ENCODE peak calls at places on chromosomes 16 and 17, in four cellular contexts. W, I, Q and X are unnamed samples.
A peak's percentile ranks its signal among the peaks of the same experiment; 100 is the strongest.

GRCh38 chr17:79854080-79854861 is 15.0 kb upstream of the CBX4 start:
- DNase-seq in W (no peak), I (no peak), Q (no peak), X (no peak)

GRCh38 chr17:42670199-42670924 is 6.4 kb downstream of the PLEKHH3 start:
- DNase-seq in W (no peak), I (no peak), Q (no peak), X (no peak)

GRCh38 chr17:32161029-32161428 is 18.7 kb downstream of the RHOT1 start:
- DNase-seq in W (no peak), I (no peak), Q (no peak), X (no peak)

GRCh38 chr16:73154063-73154870 is 106.3 kb upstream of the ZFHX3 start:
- DNase-seq in W (no peak), I (no peak), Q (no peak), X (no peak)

GRCh38 chr17:36183001-36183810 is 6.8 kb upstream of the TBC1D3B start:
- DNase-seq in W (peak; percentile 54), I (peak; percentile 68), Q (peak; percentile 33), X (peak; percentile 37)

GRCh38 chr16:25126820-25127232 is 15.3 kb downstream of the LCMT1 start:
- DNase-seq in W (peak; percentile 91), I (peak; percentile 60), Q (peak; percentile 39), X (peak; percentile 35)

GRCh38 chr16:12215302-12216105 is 239.0 kb downstream of the SNX29 start:
- DNase-seq in W (no peak), I (no peak), Q (no peak), X (peak; percentile 36)

GRCh38 chr17:82559779-82560642 is 40.5 kb downstream of the FOXK2 start:
- DNase-seq in W (no peak), I (no peak), Q (no peak), X (no peak)

GRCh38 chr16:22402191-22402590 is 27.8 kb upstream of the CDR2 start:
- DNase-seq in W (peak; percentile 20), I (no peak), Q (no peak), X (no peak)

GRCh38 chr16:27843800-27844199 is 219.7 kb downstream of the GSG1L start:
- DNase-seq in W (no peak), I (no peak), Q (no peak), X (no peak)

GRCh38 chr17:3547628-3548027 is 10.0 kb downstream of the TRPV3 start:
- DNase-seq in W (no peak), I (no peak), Q (no peak), X (no peak)

GRCh38 chr16:19330801-19331484 is 45.4 kb downstream of the CLEC19A start:
- DNase-seq in W (peak; percentile 33), I (peak; percentile 41), Q (peak; percentile 30), X (peak; percentile 20)

GRCh38 chr16:24850289-24850931 is 4.6 kb downstream of the SLC5A11 start:
- DNase-seq in W (peak; percentile 84), I (no peak), Q (no peak), X (no peak)

GRCh38 chr17:11369570-11369969 is 128.6 kb downstream of the SHISA6 start:
- DNase-seq in W (no peak), I (no peak), Q (no peak), X (no peak)

GRCh38 chr17:71985111-71986039 is 135.4 kb upstream of the SOX9 start:
- DNase-seq in W (no peak), I (no peak), Q (no peak), X (no peak)

GRCh38 chr16:73956592-73957495 is 339.8 kb upstream of the PSMD7 start:
- DNase-seq in W (peak; percentile 64), I (peak; percentile 37), Q (peak; percentile 61), X (peak; percentile 50)

DNA sequence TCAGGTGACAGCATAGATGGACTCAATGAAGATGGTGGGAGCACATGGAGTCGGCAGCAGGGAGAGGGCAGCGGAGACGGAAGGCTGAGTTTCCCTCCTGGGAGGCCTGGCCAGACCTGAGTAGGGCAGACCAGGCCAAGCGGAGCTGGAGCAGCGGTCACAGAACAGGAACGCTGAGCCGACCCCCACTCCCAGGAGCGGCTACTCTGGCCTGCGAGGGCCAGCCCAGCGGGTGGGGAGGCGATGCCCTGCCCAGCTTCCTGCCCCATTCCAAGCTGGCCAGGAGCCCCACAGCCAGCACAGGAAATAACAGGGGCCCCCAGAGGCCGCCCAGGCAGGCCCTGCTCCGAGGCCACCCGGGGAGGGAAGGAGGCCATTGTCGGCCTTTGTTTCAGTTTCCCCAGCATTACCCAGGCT is 79.8 kb downstream of the ZNF423 start:
- DNase-seq in W (no peak), I (no peak), Q (no peak), X (no peak)
- TF ChIP-seq BHLHE40 in W (no peak), I (no peak), Q (no peak), X (no peak)

GRCh38 chr17:21453144-21453982 is 77.2 kb downstream of the KCNJ12 start:
- DNase-seq in W (no peak), I (no peak), Q (no peak), X (no peak)

GRCh38 chr17:21457051-21458026 is 81.2 kb downstream of the KCNJ12 start:
- DNase-seq in W (peak; percentile 89), I (peak; percentile 80), Q (peak; percentile 87), X (peak; percentile 67)

GRCh38 chr17:21458036-21458435 is 81.9 kb downstream of the KCNJ12 start:
- DNase-seq in W (no peak), I (no peak), Q (no peak), X (no peak)

GRCh38 chr17:21455761-21456160 is 79.6 kb downstream of the KCNJ12 start:
- DNase-seq in W (no peak), I (no peak), Q (no peak), X (no peak)

DNA sequence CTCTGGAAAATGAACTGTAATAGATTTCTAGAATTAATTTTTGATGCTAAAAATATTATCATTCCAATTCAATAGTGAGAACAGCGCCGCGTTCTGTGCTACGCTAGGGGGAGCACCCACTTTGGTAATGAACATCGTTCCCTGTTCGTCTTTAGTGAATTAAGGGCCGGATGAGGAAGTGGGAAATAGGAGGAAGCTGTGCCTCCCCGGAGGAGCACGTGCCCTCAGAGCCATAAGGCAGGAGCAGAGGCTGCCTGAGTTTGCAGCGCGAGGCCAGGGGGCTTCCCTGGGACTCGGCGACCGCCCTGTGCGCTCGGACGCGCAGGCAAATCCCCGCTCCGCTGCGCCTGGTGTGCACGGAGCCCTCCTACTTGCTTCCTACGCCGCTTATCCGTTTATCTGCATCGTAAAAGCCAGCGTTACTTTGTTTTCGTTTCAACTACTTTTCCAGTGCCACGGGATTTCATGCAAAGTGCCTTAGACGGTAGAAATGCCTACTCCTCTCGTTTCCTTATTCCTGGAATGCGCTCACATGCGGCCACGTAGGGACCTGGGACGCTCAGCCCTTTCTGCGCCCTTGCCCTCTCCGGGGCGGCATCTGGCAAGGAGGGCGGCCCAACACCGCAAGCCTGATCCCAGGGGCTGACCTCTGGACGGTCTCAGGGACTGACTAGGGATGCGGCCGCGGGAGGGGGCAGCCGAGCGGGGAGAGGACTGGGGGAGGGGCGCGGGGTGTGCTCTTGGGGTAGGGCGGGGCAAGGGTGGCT is 76.4 kb downstream of the KCNJ12 start:
- DNase-seq in W (peak; percentile 65), I (no peak), Q (peak; percentile 29), X (peak; percentile 13)
- TF ChIP-seq MAFK in W (no peak), I (no peak), Q (no peak), X (no peak)

GRCh38 chr17:2101448-2102257 is 46.8 kb downstream of the HIC1 start:
- DNase-seq in W (no peak), I (no peak), Q (peak; percentile 44), X (no peak)
- TF ChIP-seq BHLHE40 in W (no peak), I (no peak), Q (no peak), X (no peak)

GRCh38 chr16:4663756-4664465 is 29.5 kb upstream of the NUDT16L1 start:
- DNase-seq in W (no peak), I (no peak), Q (no peak), X (peak; percentile 94)

GRCh38 chr16:4656695-4657686 is 32.4 kb downstream of the MGRN1 start:
- DNase-seq in W (no peak), I (no peak), Q (no peak), X (no peak)

GRCh38 chr16:4659363-4660353 is 33.7 kb upstream of the NUDT16L1 start:
- DNase-seq in W (no peak), I (no peak), Q (no peak), X (no peak)

GRCh38 chr16:4661661-4662060 is 31.7 kb upstream of the NUDT16L1 start:
- DNase-seq in W (no peak), I (no peak), Q (no peak), X (no peak)

GRCh38 chr16:4660454-4661007 is 32.8 kb upstream of the NUDT16L1 start:
- DNase-seq in W (peak; percentile 60), I (no peak), Q (peak; percentile 19), X (peak; percentile 84)
- TF ChIP-seq MAFK in W (no peak), I (no peak), Q (no peak), X (no peak)

GRCh38 chr16:64590516-64590915 is 531.3 kb downstream of the CDH11 start:
- DNase-seq in W (peak; percentile 9), I (no peak), Q (no peak), X (no peak)
- TF ChIP-seq BHLHE40 in W (no peak), I (no peak), Q (no peak), X (no peak)